ENCODE peak calls at places on chromosomes 7 and 10, in four cellular contexts. U, J, L and G are unnamed samples.

GRCh38 chr10:103752680-103753248 is 102.6 kb downstream of the SH3PXD2A start:
- DNase-seq in L (no peak), U (no peak), J (peak), G (no peak)

GRCh38 chr10:1577371-1577770 is 160.0 kb downstream of the ADARB2 start:
- DNase-seq in L (no peak), U (no peak), J (no peak), G (no peak)

GRCh38 chr10:129707406-129708388 is 240.7 kb downstream of the MGMT start:
- DNase-seq in L (no peak), J (no peak), U (peak), G (no peak)

GRCh38 chr7:114818501-114818900 is 103.4 kb upstream of the MDFIC start:
- DNase-seq in U (peak), L (no peak), J (no peak), G (no peak)

GRCh38 chr7:18040196-18040595 is 12.6 kb upstream of the PRPS1L1 start:
- DNase-seq in L (no peak), U (peak), J (no peak), G (no peak)

GRCh38 chr10:122097935-122098334 is 109.0 kb downstream of the TACC2 start:
- DNase-seq in J (no peak), L (no peak), U (no peak), G (no peak)

GRCh38 chr10:12531305-12531738 is 182.0 kb downstream of the CAMK1D start:
- DNase-seq in J (peak), L (peak), U (peak), G (peak)

GRCh38 chr7:80781561-80781979 is 137.3 kb downstream of the SEMA3C start:
- DNase-seq in J (peak), U (peak), L (peak), G (peak)

GRCh38 chr10:68752711-68753110 is 31.7 kb downstream of the CCAR1 start:
- DNase-seq in U (no peak), L (no peak), J (no peak), G (no peak)

GRCh38 chr10:112404612-112405011 is 30.7 kb downstream of the ACSL5 start:
- DNase-seq in J (no peak), U (peak), L (no peak), G (no peak)

GRCh38 chr10:16436367-16436757 is 448 bp upstream of the PTER start:
- DNase-seq in J (peak), U (no peak), L (no peak), G (no peak)

GRCh38 chr10:14603539-14604102 is 171.1 kb downstream of the FAM107B start:
- DNase-seq in J (no peak), L (no peak), U (no peak), G (no peak)

GRCh38 chr10:83089335-83089734 is 1050.0 kb upstream of the GHITM start:
- DNase-seq in J (no peak), U (no peak), L (no peak), G (no peak)

GRCh38 chr7:2511769-2512168 is 7.8 kb upstream of the LFNG start:
- DNase-seq in J (no peak), U (no peak), L (no peak), G (no peak)

GRCh38 chr7:17307033-17307432 is 8.6 kb downstream of the AHR start:
- DNase-seq in L (no peak), J (no peak), U (peak), G (no peak)

GRCh38 chr7:101690061-101690460 is 61.0 kb upstream of the MYL10 start:
- DNase-seq in L (no peak), J (no peak), U (no peak), G (no peak)

GRCh38 chr7:51269911-51270310 is 46.7 kb downstream of the COBL start:
- DNase-seq in J (no peak), L (no peak), U (no peak), G (no peak)

GRCh38 chr10:34813626-34814227 is 1.4 kb downstream of the PARD3 start:
- DNase-seq in J (peak), U (peak), L (no peak), G (no peak)

GRCh38 chr7:92904292-92905131 is 68.1 kb upstream of the CDK6 start:
- DNase-seq in J (no peak), U (peak), L (no peak), G (no peak)

GRCh38 chr7:112399501-112399900 is 50.8 kb upstream of the IFRD1 start:
- DNase-seq in U (peak), J (no peak), L (no peak), G (no peak)

GRCh38 chr10:11727563-11727962 is 14.6 kb upstream of the ECHDC3 start:
- DNase-seq in U (no peak), J (no peak), L (no peak), G (no peak)

GRCh38 chr10:71265618-71266146 is 53.3 kb downstream of the UNC5B start:
- DNase-seq in U (no peak), J (no peak), L (no peak), G (no peak)

GRCh38 chr10:59635502-59636290 is 74.0 kb downstream of the SLC16A9 start:
- DNase-seq in U (no peak), J (no peak), L (no peak), G (no peak)

GRCh38 chr7:32594965-32595364 is 99.7 kb downstream of the AVL9 start:
- DNase-seq in J (no peak), U (no peak), L (no peak), G (no peak)

GRCh38 chr10:100724531-100725027 is 20.8 kb upstream of the PAX2 start:
- DNase-seq in L (no peak), J (no peak), U (no peak), G (no peak)

GRCh38 chr10:31315453-31315852 is 3.6 kb upstream of the ZEB1 start:
- DNase-seq in L (no peak), U (peak), J (no peak), G (no peak)

GRCh38 chr10:121927361-121927840 is 430 bp downstream of the ATE1 start:
- DNase-seq in L (peak), J (peak), U (peak), G (no peak)

GRCh38 chr7:31444196-31444595 is 69.7 kb upstream of the ITPRID1 start:
- DNase-seq in L (no peak), J (no peak), U (no peak), G (no peak)

GRCh38 chr10:37739181-37739580 is 118.2 kb downstream of the ZNF248 start:
- DNase-seq in U (no peak), J (no peak), L (no peak), G (no peak)

GRCh38 chr10:29150010-29150409 is 138.9 kb upstream of the LYZL1 start:
- DNase-seq in J (peak), U (no peak), L (no peak), G (no peak)

GRCh38 chr10:5665380-5666323 is 743 bp downstream of the ASB13 start:
- DNase-seq in L (peak), J (peak), U (no peak), G (peak)

GRCh38 chr10:96402417-96403305 is 43.9 kb upstream of the OPALIN start:
- DNase-seq in L (no peak), U (no peak), J (no peak), G (no peak)

GRCh38 chr7:131657881-131658280 is 101.5 kb upstream of the PODXL start:
- DNase-seq in U (no peak), J (no peak), L (no peak), G (no peak)

GRCh38 chr10:128704716-128705115 is 578.5 kb upstream of the MKI67 start:
- DNase-seq in J (no peak), U (no peak), L (no peak), G (no peak)

GRCh38 chr7:87345166-87345927 is at the start of gene CROT:
- DNase-seq in U (peak), L (peak), J (peak), G (peak)
- TF ChIP-seq POLR2A in U (no peak), L (peak), J (no peak), G (no peak)

GRCh38 chr7:140060788-140061606 is 1.8 kb downstream of the PARP12 start:
- DNase-seq in U (peak), L (no peak), J (peak), G (peak)
- TF ChIP-seq POLR2A in U (no peak), L (no peak), J (no peak), G (no peak)

GRCh38 chr7:134645478-134645877 is 1.2 kb upstream of the BPGM start:
- DNase-seq in J (no peak), L (no peak), U (no peak), G (no peak)
- TF ChIP-seq POLR2A in J (no peak), L (no peak), U (no peak), G (no peak)

DNA sequence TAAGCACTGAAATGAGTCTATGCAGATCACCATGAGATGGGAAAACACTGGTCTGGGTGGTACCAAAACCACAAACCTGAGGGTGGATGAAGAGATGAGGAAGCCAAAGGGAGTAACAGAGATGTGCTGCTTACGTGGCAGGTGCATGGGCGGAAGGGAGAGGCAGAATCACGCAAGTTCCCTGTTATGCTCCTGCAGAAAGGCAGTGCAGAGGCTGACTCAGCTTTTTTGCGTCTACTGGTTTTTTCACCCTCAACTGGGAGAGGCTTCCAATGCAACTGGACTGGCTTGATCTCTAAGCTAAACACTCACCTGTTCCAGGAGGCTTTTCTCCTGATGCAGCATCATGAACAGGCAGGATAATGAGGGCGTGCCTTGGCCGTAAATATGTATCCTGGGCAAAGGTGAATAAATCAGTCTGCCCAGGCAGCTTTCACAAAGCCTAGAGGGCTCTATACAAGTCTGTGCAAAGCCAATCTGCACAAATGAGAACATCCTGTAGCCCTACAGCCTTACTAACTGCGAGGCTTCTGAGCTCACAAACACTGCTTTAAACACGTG is 95.4 kb upstream of the AFAP1L2 start:
- DNase-seq in J (no peak), U (no peak), L (no peak), G (no peak)
- TF ChIP-seq POLR2A in J (no peak), U (no peak), L (no peak), G (no peak)

GRCh38 chr7:873367-874002 is 2.9 kb upstream of the GET4 start:
- DNase-seq in U (peak), J (peak), L (peak), G (peak)
- TF ChIP-seq POLR2A in U (no peak), J (no peak), L (no peak), G (peak)

GRCh38 chr10:116557305-116557880 is 11.7 kb downstream of the PNLIP start:
- DNase-seq in L (no peak), J (no peak), U (no peak), G (no peak)
- TF ChIP-seq POLR2A in L (no peak), J (no peak), U (no peak), G (no peak)

GRCh38 chr7:129433823-129434171 is 435 bp upstream of the STRIP2 start:
- DNase-seq in U (no peak), J (no peak), L (no peak), G (no peak)
- TF ChIP-seq POLR2A in U (no peak), J (no peak), L (no peak), G (no peak)

GRCh38 chr10:102135956-102136526 is 3.2 kb downstream of the PPRC1 start:
- DNase-seq in J (no peak), U (no peak), L (no peak), G (no peak)
- TF ChIP-seq POLR2A in J (no peak), U (no peak), L (no peak), G (no peak)

GRCh38 chr10:63375006-63375405 is 90.8 kb downstream of the JMJD1C start:
- DNase-seq in L (no peak), U (no peak), J (no peak), G (no peak)
- TF ChIP-seq POLR2A in L (no peak), U (no peak), J (no peak), G (no peak)